ENCODE peak calls at places on chromosome X, in five cellular contexts. O, M, Y, I and C are unnamed samples.

GRCh38 chrX:137565921-137566745 is at the start of gene ZIC3:
- DNase-seq in M (peak), Y (peak), O (no peak), I (peak), C (peak)

GRCh38 chrX:132741706-132742105 is 216.7 kb downstream of the HS6ST2 start:
- DNase-seq in M (no peak), I (no peak), Y (no peak), O (peak), C (no peak)

GRCh38 chrX:108000751-108001150 is 18.6 kb upstream of the TEX13B start:
- DNase-seq in M (no peak), O (no peak), I (no peak), Y (no peak), C (no peak)

GRCh38 chrX:151901821-151902220 is 10.9 kb upstream of the MAGEA4 start:
- DNase-seq in I (no peak), Y (no peak), O (no peak), M (no peak), C (no peak)

GRCh38 chrX:39226307-39226706 is 425.0 kb downstream of the MID1IP1 start:
- DNase-seq in O (no peak), M (no peak), I (no peak), Y (no peak), C (no peak)

GRCh38 chrX:155864655-155865054 is 16.5 kb upstream of the VAMP7 start:
- DNase-seq in O (peak), M (no peak), Y (no peak), I (peak), C (no peak)

GRCh38 chrX:154544885-154545284 is 1.8 kb downstream of the G6PD start:
- DNase-seq in I (no peak), O (no peak), Y (no peak), M (no peak), C (peak)

GRCh38 chrX:105299286-105299685 is 78.8 kb upstream of the TEX13A start:
- DNase-seq in O (no peak), Y (no peak), M (no peak), I (no peak), C (no peak)

GRCh38 chrX:87788976-87789375 is 271.4 kb downstream of the KLHL4 start:
- DNase-seq in Y (no peak), M (no peak), O (no peak), I (no peak), C (no peak)

GRCh38 chrX:13845721-13846378 is 29.0 kb upstream of the GPM6B start:
- DNase-seq in I (no peak), Y (no peak), M (no peak), O (no peak), C (no peak)

GRCh38 chrX:120647127-120647526 is 17.3 kb upstream of the C1GALT1C1 start:
- DNase-seq in I (no peak), Y (no peak), M (no peak), O (no peak), C (no peak)

GRCh38 chrX:110180928-110181310 is 137.0 kb downstream of the AMMECR1 start:
- DNase-seq in I (peak), Y (no peak), M (no peak), O (no peak), C (no peak)

GRCh38 chrX:8868070-8868795 is 67.0 kb upstream of the FAM9A start:
- DNase-seq in O (peak), Y (no peak), M (no peak), I (peak), C (no peak)

GRCh38 chrX:25125483-25125882 is 109.7 kb upstream of the ARX start:
- DNase-seq in Y (no peak), M (no peak), I (no peak), O (no peak), C (peak)

GRCh38 chrX:119015407-119016242 is 41.2 kb downstream of the LONRF3 start:
- DNase-seq in Y (no peak), O (peak), I (peak), M (peak), C (peak)

GRCh38 chrX:15814811-15815210 is 24.5 kb downstream of the ZRSR2 start:
- DNase-seq in M (no peak), I (no peak), Y (no peak), O (no peak), C (no peak)

GRCh38 chrX:124346877-124347241 is 496 bp downstream of the SH2D1A start:
- DNase-seq in I (no peak), M (no peak), O (no peak), Y (no peak), C (no peak)

GRCh38 chrX:154718607-154719006 is 32.3 kb downstream of the GAB3 start:
- DNase-seq in Y (no peak), I (no peak), M (no peak), O (no peak), C (no peak)

GRCh38 chrX:47539860-47540259 is 21.1 kb upstream of the ARAF start:
- DNase-seq in I (no peak), Y (no peak), M (no peak), O (no peak), C (no peak)

GRCh38 chrX:68462653-68463052 is 29.4 kb upstream of the OPHN1 start:
- DNase-seq in M (no peak), O (peak), I (no peak), Y (no peak), C (no peak)

GRCh38 chrX:69503835-69504625 is at the start of gene NALF2:
- DNase-seq in M (peak), I (peak), Y (peak), O (no peak), C (peak)

GRCh38 chrX:106999002-106999975 is 723 bp downstream of the MORC4 start:
- DNase-seq in M (no peak), Y (peak), I (peak), O (peak), C (peak)

GRCh38 chrX:150219374-150220185 is 143.5 kb upstream of the MAMLD1 start:
- DNase-seq in O (peak), M (no peak), Y (no peak), I (peak), C (peak)

GRCh38 chrX:83419030-83419792 is 88.9 kb upstream of the POU3F4 start:
- DNase-seq in Y (no peak), M (no peak), O (no peak), I (no peak), C (peak)

GRCh38 chrX:53682885-53683555 is 3.5 kb downstream of the HUWE1 start:
- DNase-seq in Y (peak), I (peak), O (peak), M (no peak), C (peak)

GRCh38 chrX:153926863-153927685 is 1.0 kb upstream of the ARHGAP4 start:
- DNase-seq in I (peak), O (peak), Y (no peak), M (peak), C (peak)

GRCh38 chrX:132837126-132837525 is 121.3 kb downstream of the HS6ST2 start:
- DNase-seq in Y (no peak), I (peak), O (no peak), M (no peak), C (no peak)